ENCODE peak calls at places on chromosomes 2 and 18, in six cellular contexts. Q is ovary; O is CD8-positive, alpha-beta T cell; H is GM10248; D is body of pancreas; L is tibial artery. R is an unnamed sample.

GRCh38 chr2:77156599-77156998 is 365.6 kb downstream of the LRRTM4 start:
- DNase-seq in Q (no peak), L (no peak), O (no peak), H (no peak), D (no peak), R (no peak)

GRCh38 chr2:230828272-230828961 is 36.3 kb upstream of the ITM2C start:
- DNase-seq in O (no peak), D (no peak), H (peak), Q (no peak), L (peak), R (peak)

GRCh38 chr2:10864888-10865551 is 46.7 kb upstream of the KCNF1 start:
- DNase-seq in D (no peak), O (no peak), Q (no peak), L (no peak), H (peak), R (peak)

GRCh38 chr2:42809131-42809875 is 16.9 kb upstream of the HAAO start:
- DNase-seq in Q (peak), H (no peak), O (no peak), D (peak), L (no peak), R (no peak)

GRCh38 chr2:127182626-127183458 is 37.3 kb downstream of the CYP27C1 start:
- DNase-seq in H (no peak), Q (no peak), D (no peak), O (no peak), L (peak), R (no peak)

GRCh38 chr2:42787424-42787787 is 5.0 kb downstream of the HAAO start:
- DNase-seq in H (no peak), D (no peak), Q (peak), L (no peak), O (no peak), R (no peak)

GRCh38 chr18:22385718-22386117 is 32.0 kb downstream of the CTAGE1 start:
- DNase-seq in Q (no peak), L (no peak), H (no peak), O (no peak), D (no peak), R (no peak)

GRCh38 chr2:64837116-64837704 is 152.0 kb upstream of the SLC1A4 start:
- DNase-seq in D (no peak), Q (peak), L (no peak), O (no peak), H (no peak), R (no peak)

GRCh38 chr2:8679827-8680731 is 1.8 kb upstream of the ID2 start:
- DNase-seq in O (no peak), Q (peak), H (no peak), D (peak), L (peak), R (no peak)

GRCh38 chr2:183951636-183952035 is 646.7 kb upstream of the ZNF804A start:
- DNase-seq in Q (no peak), D (no peak), H (no peak), O (no peak), L (no peak), R (no peak)

GRCh38 chr2:44310287-44310686 is 35.0 kb downstream of the SLC3A1 start:
- DNase-seq in L (no peak), H (no peak), D (no peak), O (no peak), Q (no peak), R (no peak)

GRCh38 chr2:66105354-66105753 is 329.6 kb upstream of the MEIS1 start:
- DNase-seq in L (no peak), Q (no peak), D (no peak), H (no peak), O (no peak), R (no peak)

GRCh38 chr2:1518891-1519530 is 105.7 kb downstream of the TPO start:
- DNase-seq in Q (no peak), O (no peak), D (no peak), H (no peak), L (no peak), R (no peak)

GRCh38 chr2:19837235-19837766 is 64.5 kb downstream of the TTC32 start:
- DNase-seq in H (no peak), O (no peak), D (no peak), L (no peak), Q (no peak), R (no peak)

GRCh38 chr2:163610817-163611556 is 124.8 kb downstream of the FIGN start:
- DNase-seq in D (no peak), Q (peak), O (no peak), L (no peak), H (peak), R (peak)

GRCh38 chr2:212723226-212723625 is 184.6 kb upstream of the ERBB4 start:
- DNase-seq in L (no peak), D (no peak), H (peak), Q (no peak), O (no peak), R (no peak)

GRCh38 chr2:16661536-16661935 is 4.1 kb downstream of the CYRIA start:
- DNase-seq in Q (no peak), D (no peak), O (no peak), H (no peak), L (no peak), R (no peak)

GRCh38 chr2:239328306-239329191 is 72.3 kb downstream of the HDAC4 start:
- DNase-seq in H (no peak), Q (peak), D (peak), O (no peak), L (peak), R (no peak)

GRCh38 chr18:70421471-70421870 is 132.6 kb downstream of the SOCS6 start:
- DNase-seq in L (no peak), H (no peak), O (no peak), Q (no peak), D (no peak), R (no peak)

GRCh38 chr2:67834482-67834881 is 228.3 kb downstream of the C1D start:
- DNase-seq in O (no peak), L (no peak), H (no peak), D (no peak), Q (no peak), R (no peak)

GRCh38 chr2:149679286-149679685 is 91.7 kb upstream of the MMADHC start:
- DNase-seq in O (no peak), L (no peak), H (no peak), Q (no peak), D (no peak), R (no peak)

GRCh38 chr2:150528861-150529801 is 41.7 kb upstream of the RND3 start:
- DNase-seq in O (no peak), H (peak), Q (no peak), L (no peak), D (no peak), R (peak)

GRCh38 chr18:46771141-46771540 is 14.3 kb upstream of the ST8SIA5 start:
- DNase-seq in Q (no peak), H (no peak), L (no peak), D (no peak), O (no peak), R (no peak)

GRCh38 chr2:228417526-228417925 is 236.0 kb upstream of the SPHKAP start:
- DNase-seq in O (no peak), H (no peak), Q (no peak), D (no peak), L (no peak), R (no peak)

GRCh38 chr2:241686322-241686648 is 330 bp downstream of the DTYMK start:
- DNase-seq in Q (no peak), H (no peak), D (no peak), O (no peak), L (no peak), R (no peak)

GRCh38 chr2:136344339-136344738 is 226.4 kb upstream of the CXCR4 start:
- DNase-seq in H (no peak), O (no peak), Q (no peak), D (no peak), L (no peak), R (no peak)
- TF ChIP-seq CTCF in H (no peak), O (no peak), Q (no peak), D (no peak), L (no peak), R (no peak)

GRCh38 chr2:86087936-86088850 is 17.5 kb downstream of the POLR1A start:
- DNase-seq in Q (no peak), L (no peak), D (no peak), H (no peak), O (no peak), R (no peak)
- TF ChIP-seq CTCF in Q (no peak), L (no peak), D (no peak), H (peak), O (peak), R (no peak)

DNA sequence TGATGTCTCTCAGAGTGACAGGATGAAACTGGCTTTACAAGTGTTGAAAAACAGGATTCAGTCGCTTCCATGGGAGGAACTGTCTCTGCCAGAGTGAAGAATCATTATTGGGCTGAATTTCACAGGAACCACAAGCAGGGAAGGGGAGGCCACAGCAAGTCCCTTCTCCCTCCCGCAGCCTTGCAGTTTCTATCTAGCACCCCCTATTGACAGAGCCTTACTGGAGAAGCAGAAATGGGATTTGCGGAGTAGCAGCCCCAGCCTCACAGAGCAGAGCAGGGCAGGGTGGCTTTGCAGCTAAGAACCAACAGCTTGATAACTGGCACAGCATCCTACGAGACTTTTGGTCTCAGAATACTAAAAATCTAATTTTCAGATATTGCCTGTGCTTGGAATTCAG is 33.3 kb upstream of the RMP24 start:
- DNase-seq in H (no peak), D (no peak), O (no peak), L (no peak), Q (no peak), R (no peak)
- TF ChIP-seq CTCF in H (peak), D (no peak), O (no peak), L (no peak), Q (no peak), R (no peak)

GRCh38 chr2:70767094-70767698 is 804 bp downstream of the ADD2 start:
- DNase-seq in D (no peak), Q (no peak), H (peak), L (no peak), O (no peak), R (peak)

GRCh38 chr2:70769450-70769849 is 1.4 kb upstream of the ADD2 start:
- DNase-seq in O (no peak), H (no peak), D (no peak), L (no peak), Q (no peak), R (no peak)

GRCh38 chr2:70768585-70769085 is 635 bp upstream of the ADD2 start:
- DNase-seq in O (no peak), H (no peak), Q (no peak), L (no peak), D (no peak), R (no peak)

GRCh38 chr2:70766357-70767093 is 1.5 kb downstream of the ADD2 start:
- DNase-seq in O (no peak), L (no peak), D (no peak), Q (no peak), H (no peak), R (no peak)

GRCh38 chr2:70767699-70768584 is at the start of gene ADD2:
- DNase-seq in D (peak), Q (peak), O (peak), L (no peak), H (peak), R (peak)
- TF ChIP-seq CTCF in D (peak), Q (no peak), O (no peak), L (no peak), H (peak), R (no peak)

DNA sequence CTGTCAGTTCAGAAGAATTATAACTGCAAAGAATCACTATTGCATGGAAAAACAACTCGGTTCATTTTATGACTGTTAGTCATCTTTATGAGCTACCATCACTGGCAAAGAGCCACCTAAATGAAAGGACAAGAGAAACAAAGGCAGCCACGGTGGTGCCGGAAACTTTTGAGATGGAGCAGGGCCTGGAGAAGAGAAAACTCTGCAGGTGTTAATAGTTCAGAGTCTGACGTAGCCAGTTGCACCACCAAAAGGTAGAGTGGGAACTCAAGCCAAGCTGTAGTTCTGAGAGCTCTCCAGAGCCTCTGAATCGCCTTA is 110.9 kb downstream of the FTCDNL1 start:
- DNase-seq in H (no peak), L (no peak), Q (no peak), D (no peak), O (no peak), R (no peak)
- TF ChIP-seq CTCF in H (no peak), L (no peak), Q (no peak), D (no peak), O (peak), R (no peak)

GRCh38 chr2:98691307-98691706 is 39.6 kb downstream of the MGAT4A start:
- DNase-seq in Q (no peak), O (no peak), D (no peak), L (no peak), H (no peak), R (no peak)
- TF ChIP-seq CTCF in Q (no peak), O (no peak), D (no peak), L (no peak), H (no peak), R (no peak)

GRCh38 chr2:224847431-224847830 is 131.3 kb upstream of the CCDC195 start:
- DNase-seq in H (no peak), L (no peak), O (no peak), D (no peak), Q (no peak), R (no peak)

GRCh38 chr2:224847961-224848850 is 132.0 kb upstream of the CCDC195 start:
- DNase-seq in H (no peak), O (no peak), Q (peak), L (peak), D (peak), R (no peak)

GRCh38 chr2:224850081-224850480 is 133.9 kb upstream of the CCDC195 start:
- DNase-seq in D (no peak), Q (no peak), O (no peak), L (no peak), H (no peak), R (no peak)

DNA sequence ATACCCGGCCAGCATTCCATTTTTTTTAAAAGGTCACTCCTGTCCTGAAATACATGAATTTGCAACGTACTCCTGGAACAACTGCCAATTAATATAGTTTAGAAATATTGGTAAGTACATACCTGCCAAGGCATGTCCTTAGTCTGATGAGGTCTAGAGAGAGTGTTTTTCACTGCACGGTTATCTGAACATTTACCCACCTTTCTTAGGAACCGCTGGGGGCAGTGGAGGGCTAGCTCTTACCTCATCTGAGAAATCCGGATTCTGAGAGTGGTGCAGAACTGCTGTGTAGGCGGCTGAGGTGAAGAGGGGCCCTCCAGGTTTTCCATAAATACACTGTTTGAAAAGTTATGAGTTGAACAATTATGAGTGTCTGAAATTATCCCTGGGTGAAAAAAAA is 133.1 kb upstream of the CCDC195 start:
- DNase-seq in D (no peak), O (no peak), H (no peak), Q (no peak), L (no peak), R (peak)
- TF ChIP-seq CTCF in D (no peak), O (no peak), H (peak), Q (no peak), L (no peak), R (no peak)

R was measured in GM20000.